ENCODE peak calls at places on chromosomes 7 and 10, in eight cellular contexts. L is testis, G is RWPE2, T is IMR-90, V is astrocyte of the spinal cord, M is heart right ventricle, Z is brain microvascular endothelial cell, X is transverse colon. U is an unnamed sample.

GRCh38 chr10:71790749-71791440 is 17.6 kb upstream of the VSIR start:
- DNase-seq in Z (no peak), L (no peak), X (no peak), T (no peak), V (no peak), M (no peak), G (no peak), U (no peak)

GRCh38 chr7:7553386-7553785 is 13.3 kb upstream of the MIOS start:
- DNase-seq in X (no peak), T (no peak), Z (no peak), L (no peak), M (no peak), G (no peak), V (peak), U (peak)

GRCh38 chr10:110733256-110733952 is 89.3 kb downstream of the RBM20 start:
- DNase-seq in G (no peak), Z (peak), X (no peak), T (no peak), V (peak), L (no peak), M (no peak), U (peak)

GRCh38 chr10:21318768-21319167 is 206.7 kb downstream of the SKIDA1 start:
- DNase-seq in Z (no peak), M (peak), V (no peak), G (no peak), X (no peak), T (peak), L (peak), U (peak)

GRCh38 chr10:132158122-132158741 is 28.5 kb upstream of the DPYSL4 start:
- DNase-seq in Z (no peak), L (no peak), V (no peak), M (no peak), X (no peak), G (no peak), T (no peak), U (no peak)

GRCh38 chr7:102191556-102192203 is 95.0 kb upstream of the SH2B2 start:
- DNase-seq in X (no peak), M (no peak), Z (no peak), T (no peak), V (no peak), G (no peak), L (no peak), U (no peak)

GRCh38 chr10:62136931-62137330 is 131.7 kb downstream of the RTKN2 start:
- DNase-seq in G (no peak), L (no peak), M (no peak), X (no peak), T (peak), Z (no peak), V (no peak), U (peak)

GRCh38 chr10:14123066-14123465 is 207.7 kb downstream of the FRMD4A start:
- DNase-seq in Z (no peak), T (no peak), V (no peak), M (no peak), G (no peak), X (no peak), L (no peak), U (no peak)

GRCh38 chr7:78175744-78176143 is 377.2 kb downstream of the PHTF2 start:
- DNase-seq in M (no peak), V (no peak), Z (no peak), G (no peak), L (no peak), T (no peak), X (no peak), U (no peak)

GRCh38 chr7:132614428-132615076 is 38.3 kb upstream of the PLXNA4 start:
- DNase-seq in V (peak), X (peak), Z (no peak), M (peak), T (no peak), L (peak), G (no peak), U (peak)
- H3K4me3 ChIP-seq in V (peak), X (no peak), Z (peak), M (peak), T (no peak), L (peak), G (no peak), U (peak)

GRCh38 chr7:134444198-134444960 is 14.5 kb downstream of the AKR1B1 start:
- DNase-seq in V (no peak), Z (no peak), G (no peak), L (peak), X (no peak), M (peak), T (no peak), U (no peak)
- TF ChIP-seq CTCF in V (no peak), Z (peak), G (peak), L (no peak), X (no peak), M (no peak), T (no peak), U (no peak)

DNA sequence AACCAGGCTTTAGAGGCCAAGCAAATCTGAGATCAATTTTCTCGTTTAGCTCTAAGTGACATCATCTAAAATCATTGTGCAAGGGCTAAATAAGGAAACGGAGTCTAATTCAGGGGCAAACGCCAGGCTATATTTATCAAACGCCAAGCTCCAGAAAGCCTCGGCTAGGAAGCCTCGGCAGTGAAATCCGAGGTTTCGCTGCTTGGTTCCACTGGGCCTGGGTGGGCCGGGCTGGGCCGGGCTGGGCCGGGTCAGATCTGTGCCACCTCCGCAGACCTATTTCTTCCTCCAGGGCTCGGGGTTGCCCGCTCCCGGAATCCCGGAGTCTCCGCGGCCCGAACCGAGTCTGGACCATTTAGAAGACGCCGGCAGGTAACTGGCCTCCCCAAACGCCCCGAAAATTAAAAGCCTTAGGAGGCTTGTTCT is 459 bp upstream of the FEZF1 start:
- DNase-seq in M (no peak), V (no peak), X (no peak), T (no peak), G (no peak), L (no peak), Z (no peak), U (peak)
- H3K4me3 ChIP-seq in M (peak), V (no peak), X (no peak), T (no peak), G (no peak), L (peak), Z (no peak), U (peak)

GRCh38 chr7:80060218-80060806 is 74.3 kb upstream of the GNAI1 start:
- DNase-seq in G (no peak), X (no peak), V (peak), L (no peak), T (peak), Z (no peak), M (no peak), U (peak)
- TF ChIP-seq CTCF in G (peak), X (peak), V (peak), L (peak), T (peak), Z (no peak), M (no peak), U (peak)

GRCh38 chr7:66099551-66100407 is 14.9 kb upstream of the CRCP start:
- DNase-seq in T (peak), G (peak), Z (peak), V (peak), M (peak), X (peak), L (peak), U (peak)
- H3K4me3 ChIP-seq in T (peak), G (peak), Z (peak), V (peak), M (peak), X (no peak), L (peak), U (peak)

GRCh38 chr7:127628445-127628844 is 10.5 kb upstream of the PAX4 start:
- DNase-seq in V (no peak), X (no peak), Z (no peak), G (no peak), T (no peak), M (no peak), L (no peak), U (no peak)
- TF ChIP-seq CTCF in V (no peak), X (no peak), Z (peak), G (no peak), T (no peak), M (no peak), L (no peak), U (no peak)

GRCh38 chr7:140604076-140604475 is 36.5 kb downstream of the DENND2A start:
- DNase-seq in T (no peak), L (no peak), G (no peak), M (no peak), X (no peak), V (no peak), Z (no peak), U (no peak)
- H3K4me3 ChIP-seq in T (no peak), L (no peak), G (no peak), M (no peak), X (no peak), V (no peak), Z (no peak), U (no peak)

GRCh38 chr7:108459922-108460551 is 3.8 kb upstream of the NRCAM start:
- DNase-seq in L (peak), X (no peak), Z (peak), T (no peak), V (peak), M (no peak), G (no peak), U (peak)
- TF ChIP-seq CTCF in L (no peak), X (no peak), Z (peak), T (peak), V (peak), M (no peak), G (peak), U (peak)